ENCODE peak calls at places on chromosomes 13 and 19, in ten cellular contexts. One of them, this sample, is unnamed. For H3K4me1, the result is how much of the 10 kb centered on the place peaks cover.

GRCh38 chr19:12995596-12996541 is 594 bp downstream of the NFIX start:
- DNase-seq in NT2/D1: no peak
- DNase-seq in mesenchymal stem cell: peak
- DNase-seq in PC-3: no peak
- DNase-seq in mesendoderm: no peak
- DNase-seq in neural progenitor cell: no peak
- DNase-seq in MM.1S: no peak
- DNase-seq in GM23248: peak
- DNase-seq in HCT116: no peak
- DNase-seq in endodermal cell: no peak
- DNase-seq in this sample: no peak

GRCh38 chr19:55228403-55229031 is at the start of gene TMEM86B:
- DNase-seq in mesenchymal stem cell: no peak
- DNase-seq in GM23248: no peak
- DNase-seq in PC-3: no peak
- DNase-seq in HCT116: no peak
- DNase-seq in neural progenitor cell: no peak
- DNase-seq in endodermal cell: no peak
- DNase-seq in NT2/D1: no peak
- DNase-seq in mesendoderm: no peak
- DNase-seq in MM.1S: no peak
- DNase-seq in this sample: no peak

GRCh38 chr19:18507021-18507726 is 14.7 kb downstream of the ELL start:
- DNase-seq in HCT116: no peak
- DNase-seq in GM23248: no peak
- DNase-seq in PC-3: no peak
- DNase-seq in mesenchymal stem cell: no peak
- DNase-seq in neural progenitor cell: no peak
- DNase-seq in MM.1S: no peak
- DNase-seq in NT2/D1: no peak
- DNase-seq in mesendoderm: no peak
- DNase-seq in endodermal cell: no peak
- DNase-seq in this sample: no peak

GRCh38 chr13:26406791-26407190 is 150.7 kb upstream of the WASF3 start:
- DNase-seq in GM23248: peak
- DNase-seq in MM.1S: no peak
- DNase-seq in neural progenitor cell: no peak
- DNase-seq in PC-3: no peak
- DNase-seq in NT2/D1: no peak
- DNase-seq in endodermal cell: no peak
- DNase-seq in mesenchymal stem cell: no peak
- DNase-seq in mesendoderm: no peak
- DNase-seq in HCT116: no peak
- DNase-seq in this sample: no peak

GRCh38 chr19:8486661-8487136 is 15.7 kb downstream of the PRAM1 start:
- DNase-seq in GM23248: no peak
- DNase-seq in endodermal cell: no peak
- DNase-seq in NT2/D1: no peak
- DNase-seq in neural progenitor cell: peak
- DNase-seq in HCT116: no peak
- DNase-seq in mesendoderm: no peak
- DNase-seq in mesenchymal stem cell: no peak
- DNase-seq in MM.1S: no peak
- DNase-seq in PC-3: no peak
- DNase-seq in this sample: no peak

GRCh38 chr19:21498651-21499050 is 6.8 kb upstream of the ZNF429 start:
- DNase-seq in MM.1S: no peak
- DNase-seq in HCT116: no peak
- DNase-seq in PC-3: no peak
- DNase-seq in GM23248: no peak
- DNase-seq in endodermal cell: no peak
- DNase-seq in mesendoderm: peak
- DNase-seq in NT2/D1: no peak
- DNase-seq in neural progenitor cell: no peak
- DNase-seq in mesenchymal stem cell: no peak
- DNase-seq in this sample: no peak

GRCh38 chr19:52138614-52139290 is 986 bp downstream of the ZNF616 start:
- DNase-seq in mesendoderm: peak
- DNase-seq in endodermal cell: peak
- DNase-seq in PC-3: peak
- DNase-seq in MM.1S: no peak
- DNase-seq in GM23248: peak
- DNase-seq in NT2/D1: peak
- DNase-seq in mesenchymal stem cell: peak
- DNase-seq in neural progenitor cell: peak
- DNase-seq in HCT116: no peak
- DNase-seq in this sample: no peak

GRCh38 chr13:45419945-45420344 is 1.8 kb upstream of the SLC25A30 start:
- DNase-seq in PC-3: no peak
- DNase-seq in mesendoderm: no peak
- DNase-seq in mesenchymal stem cell: no peak
- DNase-seq in MM.1S: no peak
- DNase-seq in HCT116: no peak
- DNase-seq in neural progenitor cell: no peak
- DNase-seq in NT2/D1: no peak
- DNase-seq in endodermal cell: no peak
- DNase-seq in GM23248: no peak
- DNase-seq in this sample: no peak

GRCh38 chr19:13997637-13997962 is 8.5 kb downstream of the RFX1 start:
- DNase-seq in neural progenitor cell: no peak
- DNase-seq in MM.1S: no peak
- DNase-seq in mesenchymal stem cell: no peak
- DNase-seq in NT2/D1: no peak
- DNase-seq in endodermal cell: no peak
- DNase-seq in HCT116: no peak
- DNase-seq in PC-3: no peak
- DNase-seq in GM23248: no peak
- DNase-seq in mesendoderm: peak
- DNase-seq in this sample: no peak

GRCh38 chr13:67554746-67555452 is 324.8 kb upstream of the PCDH9 start:
- DNase-seq in neural progenitor cell: no peak
- DNase-seq in MM.1S: no peak
- DNase-seq in mesenchymal stem cell: peak
- DNase-seq in mesendoderm: no peak
- DNase-seq in PC-3: no peak
- DNase-seq in GM23248: no peak
- DNase-seq in endodermal cell: no peak
- DNase-seq in NT2/D1: no peak
- DNase-seq in HCT116: no peak
- DNase-seq in this sample: no peak

GRCh38 chr13:24341439-24341838 is 32.1 kb downstream of the C1QTNF9 start:
- DNase-seq in mesenchymal stem cell: peak
- DNase-seq in NT2/D1: no peak
- DNase-seq in neural progenitor cell: no peak
- DNase-seq in GM23248: peak
- DNase-seq in PC-3: peak
- DNase-seq in endodermal cell: no peak
- DNase-seq in mesendoderm: no peak
- DNase-seq in MM.1S: no peak
- DNase-seq in HCT116: peak
- DNase-seq in this sample: no peak

GRCh38 chr13:22047082-22047784 is 376.4 kb downstream of the FGF9 start:
- DNase-seq in NT2/D1: no peak
- DNase-seq in mesendoderm: no peak
- DNase-seq in mesenchymal stem cell: peak
- DNase-seq in endodermal cell: no peak
- DNase-seq in MM.1S: no peak
- DNase-seq in GM23248: peak
- DNase-seq in PC-3: no peak
- DNase-seq in neural progenitor cell: no peak
- DNase-seq in HCT116: peak
- DNase-seq in this sample: no peak

GRCh38 chr19:43425567-43426392 is 11.1 kb downstream of the TEX101 start:
- DNase-seq in mesenchymal stem cell: no peak
- DNase-seq in GM23248: peak
- DNase-seq in PC-3: peak
- DNase-seq in mesendoderm: peak
- DNase-seq in neural progenitor cell: peak
- DNase-seq in HCT116: peak
- DNase-seq in NT2/D1: no peak
- DNase-seq in endodermal cell: peak
- DNase-seq in MM.1S: peak
- DNase-seq in this sample: no peak

GRCh38 chr19:49802836-49803528 is 10.1 kb downstream of the FUZ start:
- DNase-seq in MM.1S: no peak
- DNase-seq in NT2/D1: no peak
- DNase-seq in GM23248: no peak
- DNase-seq in mesenchymal stem cell: no peak
- DNase-seq in HCT116: no peak
- DNase-seq in PC-3: no peak
- DNase-seq in mesendoderm: no peak
- DNase-seq in endodermal cell: no peak
- DNase-seq in neural progenitor cell: no peak
- DNase-seq in this sample: no peak

GRCh38 chr13:74270018-74270417 is 135.8 kb upstream of the KLF12 start:
- DNase-seq in mesendoderm: peak
- DNase-seq in mesenchymal stem cell: no peak
- DNase-seq in PC-3: peak
- DNase-seq in endodermal cell: no peak
- DNase-seq in MM.1S: no peak
- DNase-seq in GM23248: peak
- DNase-seq in HCT116: no peak
- DNase-seq in NT2/D1: no peak
- DNase-seq in neural progenitor cell: no peak
- DNase-seq in this sample: no peak

GRCh38 chr13:78971355-78971754 is 312.4 kb upstream of the OBI1 start:
- DNase-seq in HCT116: no peak
- DNase-seq in endodermal cell: no peak
- DNase-seq in GM23248: no peak
- DNase-seq in MM.1S: no peak
- DNase-seq in mesenchymal stem cell: no peak
- DNase-seq in mesendoderm: no peak
- DNase-seq in PC-3: no peak
- DNase-seq in neural progenitor cell: no peak
- DNase-seq in NT2/D1: no peak
- DNase-seq in this sample: no peak

DNA sequence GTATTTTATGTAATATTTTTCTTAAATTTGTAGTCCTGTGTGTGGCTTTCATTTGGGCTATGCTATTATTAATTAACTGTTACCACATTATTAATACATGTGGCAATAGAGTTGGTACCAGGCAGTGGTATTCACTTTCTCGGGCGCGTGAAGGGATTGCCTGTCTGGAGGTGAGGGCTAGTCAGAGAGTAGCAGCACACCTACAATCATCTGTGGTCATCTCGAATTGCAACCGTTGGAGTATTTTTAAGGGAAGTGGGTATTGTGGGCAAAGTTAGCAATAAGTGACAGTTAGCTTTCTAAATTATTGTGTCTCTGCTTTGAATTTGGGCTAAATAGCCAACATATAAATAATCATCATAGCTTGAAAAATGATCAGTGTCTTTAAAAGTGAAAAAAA is 20.0 kb upstream of the GPR18 start:
- DNase-seq in mesenchymal stem cell: no peak
- DNase-seq in NT2/D1: no peak
- DNase-seq in HCT116: no peak
- DNase-seq in PC-3: no peak
- DNase-seq in GM23248: no peak
- DNase-seq in neural progenitor cell: no peak
- DNase-seq in MM.1S: no peak
- DNase-seq in endodermal cell: no peak
- DNase-seq in mesendoderm: no peak
- DNase-seq in this sample: no peak
- H3K4me1 ChIP-seq in mesenchymal stem cell: under half
- H3K4me1 ChIP-seq in NT2/D1: under half
- H3K4me1 ChIP-seq in HCT116: under half
- H3K4me1 ChIP-seq in PC-3: under half
- H3K4me1 ChIP-seq in GM23248: under half
- H3K4me1 ChIP-seq in neural progenitor cell: under half
- H3K4me1 ChIP-seq in MM.1S: under half
- H3K4me1 ChIP-seq in endodermal cell: under half
- H3K4me1 ChIP-seq in mesendoderm: under half
- H3K4me1 ChIP-seq in this sample: under half

GRCh38 chr19:53466726-53467125 is 807 bp upstream of the ZNF813 start:
- DNase-seq in mesenchymal stem cell: peak
- DNase-seq in PC-3: no peak
- DNase-seq in HCT116: no peak
- DNase-seq in mesendoderm: peak
- DNase-seq in MM.1S: no peak
- DNase-seq in GM23248: peak
- DNase-seq in endodermal cell: peak
- DNase-seq in neural progenitor cell: peak
- DNase-seq in NT2/D1: no peak
- DNase-seq in this sample: no peak
- H3K9ac ChIP-seq in mesenchymal stem cell: peak
- H3K9ac ChIP-seq in PC-3: no peak
- H3K9ac ChIP-seq in HCT116: no peak
- H3K9ac ChIP-seq in mesendoderm: no peak
- H3K9ac ChIP-seq in MM.1S: no peak
- H3K9ac ChIP-seq in GM23248: peak
- H3K9ac ChIP-seq in endodermal cell: peak
- H3K9ac ChIP-seq in neural progenitor cell: no peak
- H3K9ac ChIP-seq in NT2/D1: no peak
- H3K9ac ChIP-seq in this sample: no peak

GRCh38 chr13:50072676-50073075 is 57.4 kb downstream of the KCNRG start:
- DNase-seq in GM23248: no peak
- DNase-seq in HCT116: no peak
- DNase-seq in neural progenitor cell: no peak
- DNase-seq in mesenchymal stem cell: no peak
- DNase-seq in endodermal cell: no peak
- DNase-seq in NT2/D1: no peak
- DNase-seq in mesendoderm: no peak
- DNase-seq in MM.1S: no peak
- DNase-seq in PC-3: no peak
- DNase-seq in this sample: no peak
- H3K4me1 ChIP-seq in GM23248: half or more
- H3K4me1 ChIP-seq in HCT116: under half
- H3K4me1 ChIP-seq in neural progenitor cell: under half
- H3K4me1 ChIP-seq in mesenchymal stem cell: under half
- H3K4me1 ChIP-seq in endodermal cell: under half
- H3K4me1 ChIP-seq in NT2/D1: under half
- H3K4me1 ChIP-seq in mesendoderm: under half
- H3K4me1 ChIP-seq in MM.1S: under half
- H3K4me1 ChIP-seq in PC-3: under half
- H3K4me1 ChIP-seq in this sample: under half

DNA sequence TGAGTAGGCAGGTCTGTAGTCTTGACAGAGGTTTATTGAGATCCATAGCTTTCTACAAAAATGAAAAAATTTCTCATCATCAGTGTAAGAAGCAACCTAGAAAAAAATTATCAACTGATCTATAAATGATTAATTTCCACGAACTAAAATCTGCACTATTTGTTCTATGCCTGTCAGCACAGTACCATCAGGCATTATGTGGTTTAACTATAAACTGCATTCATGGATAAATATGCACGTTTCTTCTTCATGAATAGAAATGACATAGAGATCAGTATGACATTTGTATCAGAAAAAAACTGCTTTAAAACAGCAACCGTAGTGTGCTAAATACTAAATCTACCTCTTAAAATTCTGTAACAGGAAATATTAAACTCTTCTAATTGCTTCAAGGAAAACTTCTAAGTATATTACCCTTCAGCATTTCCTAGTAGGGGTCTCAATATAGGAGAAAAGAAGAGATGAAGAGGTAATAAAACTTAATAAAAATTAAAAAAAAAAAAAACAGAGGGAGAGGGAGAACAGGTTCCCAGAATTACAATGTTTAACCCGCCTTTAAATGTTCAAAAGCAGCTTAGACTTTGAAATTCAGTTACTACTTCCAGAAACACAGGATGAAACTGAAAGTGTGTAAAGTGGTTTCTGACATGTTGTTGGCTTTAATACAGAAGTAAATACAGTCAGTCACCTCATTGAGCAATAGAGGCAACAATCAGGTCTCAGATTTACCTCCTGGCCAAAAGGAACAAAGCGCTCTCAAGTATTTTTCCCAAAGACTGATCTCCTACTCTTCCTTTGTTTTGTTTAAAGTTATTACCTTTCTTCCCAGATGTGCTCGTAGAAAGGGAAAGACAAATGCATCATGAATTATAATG is 144.4 kb downstream of the DIAPH3 start:
- DNase-seq in mesendoderm: no peak
- DNase-seq in endodermal cell: no peak
- DNase-seq in NT2/D1: no peak
- DNase-seq in MM.1S: peak
- DNase-seq in PC-3: no peak
- DNase-seq in neural progenitor cell: no peak
- DNase-seq in GM23248: no peak
- DNase-seq in mesenchymal stem cell: peak
- DNase-seq in HCT116: no peak
- DNase-seq in this sample: no peak
- H3K9ac ChIP-seq in mesendoderm: no peak
- H3K9ac ChIP-seq in endodermal cell: no peak
- H3K9ac ChIP-seq in NT2/D1: no peak
- H3K9ac ChIP-seq in MM.1S: no peak
- H3K9ac ChIP-seq in PC-3: no peak
- H3K9ac ChIP-seq in neural progenitor cell: no peak
- H3K9ac ChIP-seq in GM23248: no peak
- H3K9ac ChIP-seq in mesenchymal stem cell: no peak
- H3K9ac ChIP-seq in HCT116: no peak
- H3K9ac ChIP-seq in this sample: no peak